ENCODE peak calls at places on chromosomes 6 and 20, in six cellular contexts. U is stimulated activated CD8-positive, alpha-beta memory T cell treated with anti-CD3 and anti-CD28 coated beads, Interleukin-15, amount 100 ng/mL, for 48 hours; G is sciatic nerve; M is GM12891; I is GM10248; V is KBM-7. X is an unnamed sample.

GRCh38 chr20:19888269-19888669 is 128.9 kb upstream of the NAA20 start:
- DNase-seq in U (no peak), G (no peak), M (no peak), I (no peak), V (no peak), X (peak; percentile 84)

GRCh38 chr20:16864069-16864468 is 115.9 kb downstream of the OTOR start:
- DNase-seq in U (no peak), G (no peak), M (no peak), I (peak; percentile 5), V (peak; percentile 2), X (no peak)

GRCh38 chr6:36062247-36062646 is 34.6 kb downstream of the MAPK14 start:
- DNase-seq in U (no peak), G (no peak), M (no peak), I (no peak), V (no peak), X (no peak)

GRCh38 chr20:48041078-48041780 is 255.9 kb upstream of the SULF2 start:
- DNase-seq in U (no peak), G (no peak), M (no peak), I (no peak), V (no peak), X (peak; percentile 92)

GRCh38 chr6:106309024-106309423 is 16.5 kb downstream of the ATG5 start:
- DNase-seq in U (no peak), G (no peak), M (no peak), I (no peak), V (no peak), X (no peak)

GRCh38 chr20:31943052-31943471 is 8.8 kb downstream of the PDRG1 start:
- DNase-seq in U (no peak), G (no peak), M (no peak), I (no peak), V (no peak), X (no peak)

GRCh38 chr6:145813285-145814034 is 1.1 kb downstream of the FBXO30 start:
- DNase-seq in U (no peak), G (no peak), M (no peak), I (no peak), V (peak; percentile 51), X (peak; percentile 3)

GRCh38 chr20:56440346-56441007 is 27.9 kb upstream of the RTF2 start:
- DNase-seq in U (peak; percentile 67), G (no peak), M (no peak), I (peak; percentile 64), V (peak; percentile 83), X (no peak)

GRCh38 chr6:100573169-100573568 is 108.4 kb upstream of the SIM1 start:
- DNase-seq in U (no peak), G (no peak), M (no peak), I (no peak), V (no peak), X (peak; percentile 15)

GRCh38 chr20:63402860-63403220 is 41.7 kb upstream of the CHRNA4 start:
- DNase-seq in U (no peak), G (no peak), M (no peak), I (no peak), V (no peak), X (no peak)

GRCh38 chr20:49594143-49594928 is 26.4 kb upstream of the PTGIS start:
- DNase-seq in U (peak; percentile 72), G (no peak), M (no peak), I (no peak), V (no peak), X (no peak)

GRCh38 chr6:21905531-21905930 is 312.0 kb downstream of the SOX4 start:
- DNase-seq in U (no peak), G (no peak), M (no peak), I (no peak), V (no peak), X (no peak)

GRCh38 chr6:169174516-169175359 is 78.9 kb downstream of the THBS2 start:
- DNase-seq in U (no peak), G (no peak), M (no peak), I (no peak), V (no peak), X (no peak)

X was measured in NCI-H1092 treated with DMSO at 0.1 percent for 48 hours.